ENCODE peak calls at places on chromosomes 3 and 15, in seven cellular contexts. C, O, J, A, Q, W and F are unnamed samples.

GRCh38 chr15:49847436-49847835 is 226.6 kb downstream of the DTWD1 start:
- DNase-seq in J (no peak), Q (no peak), O (no peak), W (no peak), C (no peak), A (no peak), F (no peak)

GRCh38 chr3:89252865-89253264 is 145.4 kb downstream of the EPHA3 start:
- DNase-seq in W (no peak), C (no peak), J (no peak), Q (no peak), O (no peak), A (no peak), F (no peak)

GRCh38 chr15:78308422-78309021 is 9.1 kb upstream of the SKIC8 start:
- DNase-seq in W (peak; percentile 77), J (peak; percentile 80), A (peak; percentile 11), O (no peak), Q (peak; percentile 73), C (peak; percentile 90), F (peak; percentile 69)

GRCh38 chr3:149603126-149604074 is 54.4 kb downstream of the WWTR1 start:
- DNase-seq in C (no peak), J (no peak), O (no peak), Q (no peak), W (no peak), A (no peak), F (no peak)

GRCh38 chr3:141234283-141234682 is 2.7 kb downstream of the PXYLP1 start:
- DNase-seq in Q (no peak), J (no peak), C (no peak), A (no peak), O (no peak), W (no peak), F (no peak)

GRCh38 chr3:64221564-64222257 is 3.6 kb downstream of the PRICKLE2 start:
- DNase-seq in W (no peak), O (no peak), C (no peak), J (no peak), Q (peak; percentile 32), A (no peak), F (no peak)

GRCh38 chr15:76200641-76201105 is 110.6 kb downstream of the ETFA start:
- DNase-seq in J (no peak), Q (no peak), W (no peak), C (no peak), A (no peak), O (no peak), F (no peak)

GRCh38 chr3:81929697-81930096 is 168.3 kb upstream of the GBE1 start:
- DNase-seq in C (no peak), J (no peak), Q (no peak), O (no peak), A (no peak), W (no peak), F (no peak)

GRCh38 chr3:150327678-150328667 is 80.1 kb upstream of the TSC22D2 start:
- DNase-seq in A (no peak), C (no peak), J (no peak), W (no peak), Q (no peak), O (no peak), F (no peak)

GRCh38 chr15:78063966-78064365 is 13.5 kb downstream of the TBC1D2B start:
- DNase-seq in A (no peak), Q (no peak), J (no peak), C (no peak), O (no peak), W (no peak), F (no peak)

GRCh38 chr3:180690061-180690460 is 10.8 kb upstream of the CCDC39 start:
- DNase-seq in C (no peak), W (no peak), J (no peak), Q (no peak), O (no peak), A (no peak), F (no peak)

GRCh38 chr15:22949074-22949547 is 31.1 kb downstream of the CYFIP1 start:
- DNase-seq in C (peak; percentile 62), O (no peak), Q (peak; percentile 78), A (no peak), W (peak; percentile 57), J (no peak), F (no peak)

GRCh38 chr15:62889734-62890505 is 152.6 kb upstream of the TPM1 start:
- DNase-seq in Q (peak; percentile 92), J (no peak), O (no peak), A (no peak), C (no peak), W (no peak), F (no peak)